ENCODE peak calls at places on chromosome 12, in six cellular contexts. Z is tibial nerve, B is heart left ventricle, G is upper lobe of left lung, T is A549, N is esophagus squamous epithelium. P is an unnamed sample. For H3K4me1, the result is how much of the 10 kb centered on the place peaks cover.

GRCh38 chr12:41795910-41796309 is 348.8 kb downstream of the GXYLT1 start:
- DNase-seq in T (peak), G (no peak), Z (no peak), N (no peak), B (no peak), P (no peak)

GRCh38 chr12:53751336-53752191 is at the start of gene CISTR:
- DNase-seq in N (no peak), B (no peak), Z (no peak), G (peak), T (no peak), P (peak)

GRCh38 chr12:71748081-71748850 is 6.4 kb upstream of the RAB21 start:
- DNase-seq in B (no peak), Z (no peak), N (no peak), G (no peak), T (no peak), P (no peak)

GRCh38 chr12:108805136-108805535 is 52.2 kb downstream of the SSH1 start:
- DNase-seq in Z (no peak), B (no peak), N (no peak), G (no peak), T (no peak), P (no peak)

GRCh38 chr12:107349008-107349747 is 255.8 kb upstream of the CRY1 start:
- DNase-seq in Z (peak), T (peak), G (no peak), N (no peak), B (no peak), P (no peak)

GRCh38 chr12:58420496-58420895 is 479.1 kb downstream of the ATP23 start:
- DNase-seq in G (no peak), B (no peak), T (no peak), N (no peak), Z (no peak), P (no peak)

GRCh38 chr12:113130457-113131135 is 5.0 kb downstream of the RASAL1 start:
- DNase-seq in N (no peak), B (no peak), Z (no peak), T (peak), G (no peak), P (no peak)

GRCh38 chr12:22981711-22982110 is 356.7 kb downstream of the ETNK1 start:
- DNase-seq in Z (no peak), G (no peak), N (no peak), T (peak), B (no peak), P (no peak)

GRCh38 chr12:111455448-111456320 is 50.0 kb downstream of the SH2B3 start:
- DNase-seq in N (no peak), Z (no peak), G (no peak), B (no peak), T (no peak), P (no peak)

GRCh38 chr12:100248886-100249285 is 18.0 kb downstream of the DEPDC4 start:
- DNase-seq in B (no peak), G (no peak), T (no peak), N (no peak), Z (no peak), P (no peak)

GRCh38 chr12:97921957-97922722 is 459.5 kb downstream of the RMST start:
- DNase-seq in Z (peak), B (no peak), T (no peak), G (no peak), N (no peak), P (no peak)

GRCh38 chr12:13853471-13853870 is 127.9 kb downstream of the GRIN2B start:
- DNase-seq in B (no peak), G (no peak), N (no peak), Z (no peak), T (no peak), P (no peak)

GRCh38 chr12:63965936-63966602 is 121.6 kb downstream of the SRGAP1 start:
- DNase-seq in G (no peak), B (no peak), T (no peak), N (no peak), Z (no peak), P (no peak)

GRCh38 chr12:11713202-11713601 is 63.7 kb downstream of the ETV6 start:
- DNase-seq in N (no peak), T (no peak), G (no peak), B (no peak), Z (no peak), P (no peak)

GRCh38 chr12:96218989-96219678 is 25.0 kb downstream of the ELK3 start:
- DNase-seq in G (no peak), Z (no peak), T (peak), N (no peak), B (no peak), P (no peak)

GRCh38 chr12:18752947-18753346 is 15.0 kb downstream of the CAPZA3 start:
- DNase-seq in N (no peak), G (no peak), B (no peak), Z (no peak), T (no peak), P (no peak)

GRCh38 chr12:118391836-118392235 is 15.5 kb downstream of the SUDS3 start:
- DNase-seq in G (no peak), B (no peak), T (no peak), N (no peak), Z (no peak), P (no peak)

GRCh38 chr12:32843528-32844095 is 53.0 kb downstream of the PKP2 start:
- DNase-seq in N (no peak), T (no peak), Z (peak), B (no peak), G (no peak), P (no peak)

GRCh38 chr12:62299617-62300016 is 39.4 kb downstream of the USP15 start:
- DNase-seq in G (no peak), T (no peak), B (no peak), Z (no peak), N (no peak), P (no peak)

GRCh38 chr12:47808574-47809380 is 10.9 kb downstream of the HDAC7 start:
- DNase-seq in Z (no peak), N (no peak), B (peak), G (no peak), T (no peak), P (no peak)

DNA sequence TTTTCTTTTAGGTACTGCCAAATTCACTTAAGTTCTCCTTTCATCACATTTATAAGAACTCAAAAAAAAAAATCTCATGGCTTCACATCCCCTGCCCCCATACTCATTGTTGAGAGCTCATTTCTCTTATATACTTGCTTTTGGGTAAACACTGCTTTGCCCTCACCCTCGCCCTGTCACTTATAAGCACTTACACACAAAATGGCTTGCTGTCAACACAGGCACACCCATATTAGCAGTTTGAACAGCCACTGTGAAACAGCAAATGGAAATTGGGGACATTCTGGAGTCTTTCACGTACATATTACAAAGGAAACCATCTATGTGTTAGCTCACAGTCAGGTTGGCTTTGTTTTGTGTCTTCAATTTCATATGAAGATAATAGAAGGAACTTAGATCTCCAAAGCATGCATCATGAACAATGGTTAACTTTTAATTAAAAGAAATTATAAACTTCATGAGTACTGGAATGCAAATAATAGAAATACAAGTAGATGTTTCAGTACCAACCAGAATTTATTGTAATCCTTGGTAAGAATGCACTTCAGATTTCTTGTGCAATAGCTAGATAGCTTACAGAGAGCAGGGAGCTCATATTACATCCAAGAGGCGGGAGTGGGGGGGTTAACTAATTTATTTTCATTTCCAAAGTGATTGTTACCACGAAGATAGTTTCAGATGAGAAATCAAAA is 272.2 kb downstream of the ALG10B start:
- DNase-seq in B (no peak), N (no peak), T (no peak), G (no peak), Z (no peak), P (no peak)
- H3K27ac ChIP-seq in B (no peak), N (no peak), T (no peak), G (peak), Z (no peak), P (no peak)

GRCh38 chr12:25566550-25566949 is 13.5 kb upstream of the LMNTD1 start:
- DNase-seq in N (no peak), T (no peak), Z (no peak), G (no peak), B (no peak), P (no peak)
- H3K4me1 ChIP-seq in N (under half), T (under half), Z (under half), G (under half), B (under half), P (under half)

GRCh38 chr12:124497658-124498057 is 69.8 kb downstream of the NCOR2 start:
- DNase-seq in N (no peak), G (no peak), T (no peak), B (peak), Z (peak), P (peak)

GRCh38 chr12:124499873-124500231 is 67.6 kb downstream of the NCOR2 start:
- DNase-seq in T (no peak), B (no peak), Z (no peak), G (no peak), N (no peak), P (no peak)

GRCh38 chr12:124500232-124501079 is 67.0 kb downstream of the NCOR2 start:
- DNase-seq in B (peak), Z (no peak), G (peak), T (no peak), N (no peak), P (no peak)

GRCh38 chr12:124498178-124498869 is 69.1 kb downstream of the NCOR2 start:
- DNase-seq in T (no peak), Z (no peak), B (peak), G (no peak), N (no peak), P (no peak)

GRCh38 chr12:124498870-124499753 is 68.3 kb downstream of the NCOR2 start:
- DNase-seq in Z (peak), G (no peak), B (peak), T (no peak), N (no peak), P (no peak)
- TF ChIP-seq CTCF in Z (no peak), G (no peak), B (no peak), T (no peak), N (no peak), P (no peak)

GRCh38 chr12:119817944-119818343 is 59.2 kb downstream of the CIT start:
- DNase-seq in Z (no peak), N (no peak), T (no peak), G (no peak), B (no peak), P (no peak)

GRCh38 chr12:119822046-119822445 is 55.1 kb downstream of the CIT start:
- DNase-seq in Z (no peak), T (no peak), N (no peak), B (no peak), G (no peak), P (no peak)

GRCh38 chr12:119819322-119819721 is 57.8 kb downstream of the CIT start:
- DNase-seq in B (no peak), T (no peak), Z (no peak), N (no peak), G (no peak), P (no peak)
- H3K27ac ChIP-seq in B (no peak), T (no peak), Z (no peak), N (no peak), G (no peak), P (no peak)